ENCODE peak calls at places on chromosomes 6 and 20, in nine cellular contexts. X is A549, K is sigmoid colon, R is H1, U is stomach, N is ovary, O is upper lobe of left lung, B is GM12878, S is suprapubic skin. J is an unnamed sample.

GRCh38 chr20:4607287-4607713 is 114.4 kb upstream of the PRND start:
- DNase-seq in X (peak), K (no peak), R (peak), U (peak), N (no peak), O (no peak), B (peak), S (no peak), J (peak)

GRCh38 chr6:56524891-56525703 is 117.6 kb downstream of the DST start:
- DNase-seq in X (no peak), K (no peak), R (no peak), U (no peak), N (no peak), O (no peak), B (no peak), S (no peak), J (no peak)

GRCh38 chr6:47663462-47664216 is 34.7 kb upstream of the ADGRF4 start:
- DNase-seq in X (no peak), K (no peak), R (peak), U (no peak), N (no peak), O (no peak), B (no peak), S (no peak), J (no peak)

GRCh38 chr6:54856137-54856536 is 9.6 kb downstream of the FAM83B start:
- DNase-seq in X (no peak), K (no peak), R (no peak), U (peak), N (no peak), O (no peak), B (no peak), S (no peak), J (no peak)

GRCh38 chr20:18907353-18907752 is 93.8 kb downstream of the SCP2D1 start:
- DNase-seq in X (no peak), K (no peak), R (no peak), U (no peak), N (no peak), O (no peak), B (no peak), S (no peak), J (no peak)

GRCh38 chr6:34791164-34791841 is 580 bp upstream of the BLTP3A start:
- DNase-seq in X (peak), K (peak), R (peak), U (peak), N (peak), O (peak), B (no peak), S (peak), J (no peak)

GRCh38 chr6:150783818-150784217 is 81.7 kb upstream of the MTHFD1L start:
- DNase-seq in X (no peak), K (no peak), R (no peak), U (no peak), N (no peak), O (no peak), B (no peak), S (no peak), J (no peak)

GRCh38 chr20:17878912-17879602 is 89.5 kb downstream of the SNX5 start:
- DNase-seq in X (no peak), K (peak), R (no peak), U (no peak), N (no peak), O (no peak), B (no peak), S (no peak), J (no peak)

GRCh38 chr6:41232667-41233066 is 4.5 kb downstream of the TREML4 start:
- DNase-seq in X (no peak), K (no peak), R (no peak), U (no peak), N (no peak), O (no peak), B (no peak), S (no peak), J (no peak)

GRCh38 chr20:24894967-24895366 is 54.1 kb upstream of the CST7 start:
- DNase-seq in X (no peak), K (no peak), R (no peak), U (no peak), N (no peak), O (no peak), B (no peak), S (no peak), J (no peak)

DNA sequence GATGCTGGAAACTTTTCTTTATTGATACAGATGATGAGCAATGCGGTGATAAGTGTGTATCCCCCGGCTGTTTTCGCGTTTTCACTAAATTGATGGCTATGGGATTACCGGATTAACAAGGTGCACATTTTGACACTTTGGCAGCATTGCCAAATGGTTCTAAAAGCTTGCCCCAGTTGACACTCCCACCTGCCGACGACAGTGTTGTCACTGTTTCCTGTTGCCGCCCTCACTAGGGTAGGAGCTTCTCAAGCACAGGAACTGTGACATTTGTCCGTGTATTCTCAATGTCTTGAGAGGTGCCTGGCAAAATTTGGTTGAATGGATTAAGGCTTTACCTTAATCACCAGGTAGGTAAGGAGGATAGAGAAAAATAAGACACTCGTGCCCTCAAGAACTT is 9.8 kb upstream of the MAPK13 start:
- DNase-seq in X (no peak), K (peak), R (no peak), U (peak), N (no peak), O (no peak), B (no peak), S (no peak), J (no peak)
- TF ChIP-seq EP300 in X (no peak), K (no peak), R (no peak), U (no peak), N (no peak), O (no peak), B (no peak), S (no peak), J (no peak)

GRCh38 chr20:63050406-63050805 is 43.6 kb upstream of the BHLHE23 start:
- DNase-seq in X (no peak), K (no peak), R (no peak), U (no peak), N (no peak), O (peak), B (no peak), S (no peak), J (no peak)

GRCh38 chr20:63051186-63051860 is 44.6 kb upstream of the BHLHE23 start:
- DNase-seq in X (no peak), K (peak), R (no peak), U (no peak), N (no peak), O (peak), B (no peak), S (no peak), J (no peak)

GRCh38 chr20:63049191-63049518 is 42.4 kb upstream of the BHLHE23 start:
- DNase-seq in X (no peak), K (no peak), R (no peak), U (no peak), N (no peak), O (no peak), B (no peak), S (no peak), J (no peak)

GRCh38 chr20:63048516-63049190 is 41.9 kb upstream of the BHLHE23 start:
- DNase-seq in X (no peak), K (no peak), R (no peak), U (no peak), N (no peak), O (no peak), B (no peak), S (no peak), J (no peak)

GRCh38 chr20:63049561-63050221 is 42.9 kb upstream of the BHLHE23 start:
- DNase-seq in X (no peak), K (no peak), R (no peak), U (no peak), N (no peak), O (no peak), B (no peak), S (no peak), J (no peak)
- TF ChIP-seq CTCF in X (no peak), K (no peak), R (no peak), U (no peak), N (no peak), O (no peak), B (no peak), S (no peak), J (no peak)

GRCh38 chr6:5763871-5764270 is 242.9 kb downstream of the NRN1 start:
- DNase-seq in X (no peak), K (no peak), R (no peak), U (no peak), N (no peak), O (no peak), B (peak), S (no peak), J (no peak)
- H3K27ac ChIP-seq in X (no peak), K (no peak), R (no peak), U (no peak), N (no peak), O (no peak), B (no peak), S (peak), J (peak)

GRCh38 chr6:20757761-20758160 is 223.5 kb downstream of the CDKAL1 start:
- DNase-seq in X (no peak), K (no peak), R (no peak), U (no peak), N (no peak), O (no peak), B (no peak), S (no peak), J (no peak)
- TF ChIP-seq EP300 in X (no peak), K (no peak), R (no peak), U (no peak), N (no peak), O (no peak), B (no peak), S (no peak), J (no peak)

DNA sequence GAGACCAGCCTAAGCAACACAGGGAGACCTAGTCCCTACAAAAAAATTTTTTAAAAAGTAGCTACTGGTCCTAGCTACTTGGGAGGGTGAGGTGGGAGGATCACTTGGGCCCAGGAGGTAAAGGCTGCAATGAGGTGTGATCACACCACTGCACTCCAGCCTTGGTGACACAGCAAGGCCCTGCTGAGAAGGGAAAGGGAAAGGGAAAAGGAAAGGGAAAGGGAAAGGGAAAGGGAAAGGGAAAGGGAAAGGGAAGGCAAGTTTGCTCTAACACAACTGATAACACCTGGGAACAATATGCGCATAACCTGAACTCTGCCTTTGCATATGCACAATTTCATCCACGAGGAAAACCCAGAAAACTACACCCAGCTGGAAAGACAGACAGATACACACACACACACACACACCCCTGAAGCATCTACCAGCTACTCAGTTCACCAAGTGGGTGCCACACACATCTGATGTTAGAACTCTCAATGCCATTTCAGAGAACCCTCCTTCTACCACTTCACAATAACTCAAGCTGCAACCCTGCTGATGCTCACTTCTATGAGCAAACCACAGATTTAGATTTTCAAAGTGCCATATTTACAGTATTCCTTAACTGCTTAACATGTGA is 19.1 kb downstream of the B4GALT5 start:
- DNase-seq in X (no peak), K (no peak), R (no peak), U (no peak), N (no peak), O (no peak), B (no peak), S (no peak), J (no peak)
- TF ChIP-seq CTCF in X (no peak), K (no peak), R (no peak), U (no peak), N (no peak), O (no peak), B (no peak), S (no peak), J (no peak)

DNA sequence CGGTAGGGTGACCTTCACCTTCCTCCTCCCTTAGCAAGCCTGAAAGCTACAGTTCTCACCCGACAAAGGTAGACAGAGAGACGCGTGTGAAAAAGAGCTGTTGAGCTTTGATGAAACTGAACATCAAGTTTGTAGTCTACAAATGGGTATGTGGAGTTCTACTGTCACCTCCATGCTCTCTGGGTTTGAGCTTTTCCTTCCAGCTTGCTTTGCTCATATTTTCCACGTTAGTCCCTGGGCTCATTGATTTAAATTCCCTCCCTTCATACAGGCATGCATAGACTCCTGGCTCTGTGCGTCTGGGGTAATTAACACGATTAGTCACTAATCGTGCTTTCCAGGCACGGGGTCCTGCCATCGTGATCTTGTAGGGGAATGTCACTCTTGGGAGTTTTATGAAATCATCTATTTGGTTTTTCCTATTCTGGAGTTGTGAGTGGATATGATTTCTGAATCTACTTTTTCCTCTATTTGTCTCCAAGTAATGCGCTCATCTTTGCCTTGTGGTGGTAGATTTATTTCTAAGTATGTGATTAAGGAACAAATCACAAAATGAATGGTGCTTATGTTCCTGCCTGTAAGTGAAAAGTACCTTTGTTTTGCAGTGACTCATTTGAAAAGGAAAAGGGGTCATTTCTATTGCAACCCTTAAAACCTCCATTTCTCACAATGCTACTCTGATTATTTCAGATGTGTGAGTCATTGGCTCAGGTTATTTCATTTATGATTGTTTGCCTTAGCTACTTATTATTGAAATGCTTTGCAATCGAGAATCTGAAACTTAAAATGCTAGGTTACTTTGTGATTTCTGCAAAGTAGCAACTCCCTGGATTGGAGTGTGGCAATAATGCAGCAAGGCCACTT is 154.6 kb downstream of the ZDHHC14 start:
- DNase-seq in X (no peak), K (no peak), R (no peak), U (no peak), N (no peak), O (no peak), B (peak), S (no peak), J (no peak)
- H3K27ac ChIP-seq in X (no peak), K (no peak), R (no peak), U (peak), N (no peak), O (peak), B (no peak), S (peak), J (peak)

DNA sequence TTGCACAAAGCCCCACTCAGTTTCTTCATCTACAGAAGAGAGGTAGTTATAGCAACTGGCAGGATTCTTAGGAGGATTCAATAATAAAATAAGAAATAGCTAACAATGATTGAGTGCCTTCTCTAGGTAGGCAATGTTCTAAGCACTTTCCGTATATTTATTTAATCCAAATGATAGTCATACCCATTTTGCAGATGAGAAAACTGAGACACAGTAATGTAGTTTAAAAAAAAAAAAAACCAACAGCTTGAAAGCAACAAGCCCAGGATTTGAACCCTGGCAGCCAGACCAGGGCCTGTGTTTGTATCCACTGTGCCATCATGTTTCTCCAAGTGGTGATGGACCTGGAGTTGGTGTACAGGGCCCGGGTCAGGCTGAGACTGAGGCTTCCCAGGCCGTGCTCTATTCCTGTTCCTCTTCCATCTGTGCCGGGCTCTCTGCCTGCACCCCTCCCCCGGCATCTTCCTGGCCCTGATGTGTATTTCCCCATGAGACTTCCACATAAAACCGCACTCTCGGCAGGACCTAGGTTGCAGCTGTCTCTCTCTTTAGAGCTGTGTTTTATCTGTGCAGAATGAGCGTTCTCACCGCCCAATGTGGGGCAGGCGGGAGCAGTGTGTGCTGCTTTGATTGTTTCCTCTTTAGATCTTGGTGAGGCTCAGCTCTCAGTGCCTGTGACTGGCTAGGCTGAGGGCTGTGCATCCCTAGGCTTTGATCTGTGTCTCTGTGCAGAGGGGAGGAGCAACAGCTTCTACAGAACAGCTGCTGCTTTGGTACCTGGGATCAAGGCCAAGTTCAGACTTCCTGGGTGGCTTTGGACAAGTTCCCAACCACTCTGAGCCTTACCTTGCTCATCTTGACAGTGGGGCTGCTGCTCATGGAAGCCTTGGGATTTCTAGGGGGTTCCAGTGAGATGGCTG is 49.5 kb downstream of the TOX2 start:
- DNase-seq in X (no peak), K (peak), R (no peak), U (no peak), N (peak), O (no peak), B (no peak), S (no peak), J (peak)
- TF ChIP-seq EP300 in X (no peak), K (no peak), R (no peak), U (no peak), N (no peak), O (no peak), B (no peak), S (no peak), J (no peak)

DNA sequence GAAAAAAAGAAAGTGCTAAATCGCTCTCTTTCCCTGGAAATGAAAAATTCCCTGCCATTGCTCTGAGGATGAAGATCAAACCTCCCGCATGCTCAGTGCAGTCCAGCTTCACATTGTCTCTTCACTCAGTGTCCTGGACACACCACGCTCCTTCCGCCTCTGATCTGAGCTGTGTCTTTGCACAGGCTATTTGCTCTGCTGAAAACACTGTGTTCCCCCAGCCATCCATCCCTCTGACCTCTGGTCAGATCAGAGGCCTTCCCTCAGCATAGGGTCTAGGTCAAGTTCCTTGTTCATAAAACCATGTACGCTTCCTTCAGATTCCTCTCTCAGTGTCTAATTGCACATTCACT is 40.2 kb upstream of the DSN1 start:
- DNase-seq in X (no peak), K (no peak), R (no peak), U (no peak), N (no peak), O (no peak), B (no peak), S (no peak), J (no peak)
- TF ChIP-seq CTCF in X (no peak), K (no peak), R (no peak), U (no peak), N (no peak), O (no peak), B (no peak), S (no peak), J (no peak)

DNA sequence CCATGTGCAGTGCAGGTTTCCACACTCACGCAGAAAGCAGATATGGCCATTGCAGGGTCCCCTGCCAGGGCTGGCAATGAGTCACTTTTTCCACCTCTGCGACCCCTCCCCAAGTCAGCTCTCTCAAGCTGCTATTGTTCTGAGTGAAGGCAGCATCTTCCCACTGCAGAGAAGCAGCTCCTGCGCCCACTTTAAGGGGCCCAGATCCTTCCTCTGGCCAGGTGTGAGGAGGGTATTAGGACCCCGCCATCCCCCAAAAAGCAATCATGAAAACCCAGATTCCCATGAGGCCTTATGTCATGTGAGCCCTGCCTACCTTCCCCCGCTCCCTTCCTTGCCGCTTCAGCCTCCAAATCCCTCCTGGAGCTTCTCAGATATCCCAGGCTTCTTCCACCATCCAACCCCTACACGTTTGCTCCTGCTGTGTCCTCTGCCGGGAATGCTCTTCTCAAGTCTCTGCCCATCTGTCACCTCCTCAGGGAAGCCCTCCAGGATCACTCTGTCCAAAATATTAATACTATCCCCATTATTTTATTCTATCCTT is 220.3 kb downstream of the NFATC2 start:
- DNase-seq in X (no peak), K (no peak), R (no peak), U (no peak), N (no peak), O (no peak), B (no peak), S (no peak), J (no peak)
- H3K27ac ChIP-seq in X (peak), K (no peak), R (no peak), U (no peak), N (no peak), O (no peak), B (no peak), S (no peak), J (no peak)